ENCODE peak calls at places on chromosome 14, in four cellular contexts. One of them, this sample, is unnamed.

GRCh38 chr14:85061256-85061655 is 468.7 kb upstream of the FLRT2 start:
- DNase-seq in upper lobe of left lung: no peak
- DNase-seq in CD8-positive, alpha-beta T cell: no peak
- DNase-seq in AG04450: no peak
- DNase-seq in this sample: no peak

GRCh38 chr14:59376691-59377090 is 88.5 kb downstream of the GPR135 start:
- DNase-seq in upper lobe of left lung: no peak
- DNase-seq in CD8-positive, alpha-beta T cell: no peak
- DNase-seq in AG04450: no peak
- DNase-seq in this sample: no peak

GRCh38 chr14:78399316-78399889 is 229.2 kb downstream of the NRXN3 start:
- DNase-seq in upper lobe of left lung: no peak
- DNase-seq in CD8-positive, alpha-beta T cell: no peak
- DNase-seq in AG04450: no peak
- DNase-seq in this sample: peak; percentile 49

GRCh38 chr14:93892505-93892839 is 34.7 kb upstream of the FAM181A start:
- DNase-seq in upper lobe of left lung: no peak
- DNase-seq in CD8-positive, alpha-beta T cell: no peak
- DNase-seq in AG04450: no peak
- DNase-seq in this sample: no peak

GRCh38 chr14:74720526-74720925 is 7.6 kb downstream of the FCF1 start:
- DNase-seq in upper lobe of left lung: no peak
- DNase-seq in CD8-positive, alpha-beta T cell: no peak
- DNase-seq in AG04450: peak; percentile 43
- DNase-seq in this sample: no peak

GRCh38 chr14:92719890-92720323 is 28.5 kb downstream of the LGMN start:
- DNase-seq in upper lobe of left lung: no peak
- DNase-seq in CD8-positive, alpha-beta T cell: no peak
- DNase-seq in AG04450: no peak
- DNase-seq in this sample: no peak

GRCh38 chr14:56498112-56498511 is 81.5 kb upstream of the TMEM260 start:
- DNase-seq in upper lobe of left lung: no peak
- DNase-seq in CD8-positive, alpha-beta T cell: no peak
- DNase-seq in AG04450: no peak
- DNase-seq in this sample: no peak

GRCh38 chr14:99401624-99402282 is 78.9 kb downstream of the SETD3 start:
- DNase-seq in upper lobe of left lung: no peak
- DNase-seq in CD8-positive, alpha-beta T cell: no peak
- DNase-seq in AG04450: no peak
- DNase-seq in this sample: no peak

GRCh38 chr14:98994571-98994970 is 277.4 kb downstream of the BCL11B start:
- DNase-seq in upper lobe of left lung: no peak
- DNase-seq in CD8-positive, alpha-beta T cell: no peak
- DNase-seq in AG04450: no peak
- DNase-seq in this sample: no peak

DNA sequence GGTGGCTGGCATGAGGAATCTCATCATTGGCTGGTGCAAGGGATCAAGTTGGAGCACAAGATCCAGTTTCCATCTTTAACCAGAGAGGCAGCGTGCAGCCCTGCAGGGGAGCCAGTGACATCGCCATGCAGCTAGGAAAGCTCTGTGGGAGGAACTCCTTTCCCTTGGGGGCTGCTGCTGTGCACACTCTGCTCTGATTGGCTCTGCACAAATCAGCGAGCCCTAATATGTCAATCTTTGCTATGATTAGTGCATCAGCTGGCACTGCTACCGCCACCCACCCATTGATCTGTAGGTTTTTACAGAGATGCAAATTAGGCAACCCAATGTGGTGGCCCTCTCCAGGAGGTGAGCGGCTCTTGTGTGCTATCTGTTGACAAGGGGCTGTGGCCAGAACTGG is 262.6 kb downstream of the PCNX1 start:
- DNase-seq in upper lobe of left lung: no peak
- DNase-seq in CD8-positive, alpha-beta T cell: no peak
- DNase-seq in AG04450: no peak
- DNase-seq in this sample: no peak
- TF ChIP-seq CTCF in upper lobe of left lung: no peak
- TF ChIP-seq CTCF in CD8-positive, alpha-beta T cell: no peak
- TF ChIP-seq CTCF in AG04450: no peak
- TF ChIP-seq CTCF in this sample: no peak

DNA sequence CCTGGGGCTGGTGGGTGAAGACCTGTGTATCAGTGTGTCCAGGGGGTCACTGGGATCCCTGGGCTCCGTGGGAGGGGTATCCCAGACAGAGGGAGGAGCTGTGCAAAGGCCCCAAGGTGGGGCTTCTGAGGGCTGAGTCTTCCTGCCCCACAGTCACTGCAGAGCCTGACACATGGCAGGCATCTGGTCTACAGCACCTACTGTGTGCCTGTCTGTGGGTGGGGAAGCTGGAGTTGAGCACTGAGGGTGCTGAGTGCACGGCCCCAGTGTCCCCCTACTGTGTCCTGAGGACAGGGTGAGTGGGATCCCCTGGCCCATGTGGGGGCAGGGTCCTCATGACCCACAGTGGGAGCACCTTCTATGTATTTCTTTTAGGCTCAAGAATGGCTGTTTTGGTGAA is 56.1 kb downstream of the BEGAIN start:
- DNase-seq in upper lobe of left lung: no peak
- DNase-seq in CD8-positive, alpha-beta T cell: no peak
- DNase-seq in AG04450: no peak
- DNase-seq in this sample: no peak
- TF ChIP-seq CTCF in upper lobe of left lung: no peak
- TF ChIP-seq CTCF in CD8-positive, alpha-beta T cell: no peak
- TF ChIP-seq CTCF in AG04450: no peak
- TF ChIP-seq CTCF in this sample: no peak

GRCh38 chr14:87391066-87391465 is 601.9 kb downstream of the GALC start:
- DNase-seq in upper lobe of left lung: no peak
- DNase-seq in CD8-positive, alpha-beta T cell: no peak
- DNase-seq in AG04450: no peak
- DNase-seq in this sample: no peak
- TF ChIP-seq CTCF in upper lobe of left lung: no peak
- TF ChIP-seq CTCF in CD8-positive, alpha-beta T cell: no peak
- TF ChIP-seq CTCF in AG04450: no peak
- TF ChIP-seq CTCF in this sample: no peak

GRCh38 chr14:66043921-66044320 is 442.2 kb upstream of the CCDC196 start:
- DNase-seq in upper lobe of left lung: no peak
- DNase-seq in CD8-positive, alpha-beta T cell: no peak
- DNase-seq in AG04450: no peak
- DNase-seq in this sample: no peak

GRCh38 chr14:66039495-66039894 is 446.7 kb upstream of the CCDC196 start:
- DNase-seq in upper lobe of left lung: no peak
- DNase-seq in CD8-positive, alpha-beta T cell: no peak
- DNase-seq in AG04450: no peak
- DNase-seq in this sample: no peak

GRCh38 chr14:66037361-66037760 is 448.8 kb upstream of the CCDC196 start:
- DNase-seq in upper lobe of left lung: no peak
- DNase-seq in CD8-positive, alpha-beta T cell: no peak
- DNase-seq in AG04450: no peak
- DNase-seq in this sample: no peak

GRCh38 chr14:66036598-66036997 is 449.6 kb upstream of the CCDC196 start:
- DNase-seq in upper lobe of left lung: no peak
- DNase-seq in CD8-positive, alpha-beta T cell: no peak
- DNase-seq in AG04450: no peak
- DNase-seq in this sample: no peak

GRCh38 chr14:66038214-66038977 is 447.8 kb upstream of the CCDC196 start:
- DNase-seq in upper lobe of left lung: no peak
- DNase-seq in CD8-positive, alpha-beta T cell: no peak
- DNase-seq in AG04450: no peak
- DNase-seq in this sample: peak; percentile 16
- TF ChIP-seq CTCF in upper lobe of left lung: no peak
- TF ChIP-seq CTCF in CD8-positive, alpha-beta T cell: no peak
- TF ChIP-seq CTCF in AG04450: no peak
- TF ChIP-seq CTCF in this sample: no peak

GRCh38 chr14:64726585-64726890 is 22.3 kb downstream of the PLEKHG3 start:
- DNase-seq in upper lobe of left lung: peak; percentile 24
- DNase-seq in CD8-positive, alpha-beta T cell: no peak
- DNase-seq in AG04450: no peak
- DNase-seq in this sample: no peak

GRCh38 chr14:64724578-64724930 is 20.3 kb downstream of the PLEKHG3 start:
- DNase-seq in upper lobe of left lung: no peak
- DNase-seq in CD8-positive, alpha-beta T cell: no peak
- DNase-seq in AG04450: no peak
- DNase-seq in this sample: no peak

GRCh38 chr14:64727551-64728071 is 23.4 kb downstream of the PLEKHG3 start:
- DNase-seq in upper lobe of left lung: peak; percentile 55
- DNase-seq in CD8-positive, alpha-beta T cell: no peak
- DNase-seq in AG04450: no peak
- DNase-seq in this sample: no peak

GRCh38 chr14:64725360-64725815 is 21.2 kb downstream of the PLEKHG3 start:
- DNase-seq in upper lobe of left lung: no peak
- DNase-seq in CD8-positive, alpha-beta T cell: no peak
- DNase-seq in AG04450: no peak
- DNase-seq in this sample: no peak

DNA sequence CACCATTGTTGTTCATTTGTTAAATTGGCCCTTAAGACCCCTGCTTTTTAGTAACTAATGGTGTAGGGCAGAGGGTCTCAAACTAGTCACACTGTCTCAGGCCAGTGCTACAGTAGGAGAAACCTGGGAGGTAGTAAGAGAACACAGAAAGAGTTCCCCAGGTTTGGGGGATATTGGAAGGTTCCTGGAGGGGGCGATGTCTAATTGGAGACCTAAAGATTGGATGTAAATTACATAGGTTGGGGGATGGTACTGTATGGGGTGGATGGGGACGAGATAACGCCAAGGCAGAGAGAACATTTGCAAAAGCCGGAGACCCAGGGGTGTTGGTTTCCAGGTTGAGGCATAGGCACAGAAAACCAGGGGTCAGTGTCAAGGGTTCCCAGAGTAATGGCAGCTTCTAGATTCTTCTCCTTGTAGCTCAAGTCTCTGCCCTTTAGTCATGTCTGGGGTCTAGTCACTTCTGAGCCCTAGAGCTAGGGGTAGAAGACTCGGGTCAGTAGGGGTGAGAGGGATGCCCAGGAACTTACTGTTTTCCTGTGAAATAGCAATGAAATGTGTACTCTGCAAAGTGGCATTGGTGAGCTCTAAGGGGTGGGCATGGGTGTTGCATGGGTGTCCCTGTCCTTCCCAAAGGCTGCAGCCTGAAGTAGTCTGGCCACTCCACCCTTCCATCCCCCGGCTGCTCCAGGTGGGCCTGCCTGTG is 21.8 kb downstream of the PLEKHG3 start:
- DNase-seq in upper lobe of left lung: no peak
- DNase-seq in CD8-positive, alpha-beta T cell: no peak
- DNase-seq in AG04450: no peak
- DNase-seq in this sample: no peak
- TF ChIP-seq CTCF in upper lobe of left lung: no peak
- TF ChIP-seq CTCF in CD8-positive, alpha-beta T cell: no peak
- TF ChIP-seq CTCF in AG04450: no peak
- TF ChIP-seq CTCF in this sample: no peak

GRCh38 chr14:104680806-104681688 is 8.4 kb upstream of the INF2 start:
- DNase-seq in upper lobe of left lung: peak; percentile 52
- DNase-seq in CD8-positive, alpha-beta T cell: no peak
- DNase-seq in AG04450: no peak
- DNase-seq in this sample: no peak
- TF ChIP-seq CTCF in upper lobe of left lung: no peak
- TF ChIP-seq CTCF in CD8-positive, alpha-beta T cell: no peak
- TF ChIP-seq CTCF in AG04450: peak; percentile 37
- TF ChIP-seq CTCF in this sample: peak; percentile 25

DNA sequence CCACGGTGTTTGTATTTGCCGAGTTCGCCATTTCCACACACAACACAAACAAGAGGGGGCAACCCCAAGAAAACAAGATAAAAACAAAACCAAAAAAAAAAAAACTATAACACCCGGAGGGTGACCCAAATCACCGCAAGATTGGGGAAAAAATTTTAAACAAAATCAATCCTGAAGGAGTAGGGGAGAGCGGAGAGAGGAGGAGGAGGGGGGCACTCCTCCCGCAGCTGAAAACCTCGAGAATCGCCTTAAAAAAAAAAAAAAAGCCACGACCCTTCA is 332 bp downstream of the GTF2A1 start:
- DNase-seq in upper lobe of left lung: no peak
- DNase-seq in CD8-positive, alpha-beta T cell: no peak
- DNase-seq in AG04450: no peak
- DNase-seq in this sample: no peak
- TF ChIP-seq CTCF in upper lobe of left lung: no peak
- TF ChIP-seq CTCF in CD8-positive, alpha-beta T cell: no peak
- TF ChIP-seq CTCF in AG04450: no peak
- TF ChIP-seq CTCF in this sample: no peak